ENCODE peak calls at places on chromosomes 4 and X, in ten cellular contexts. One of them, this sample, is unnamed.

GRCh38 chr4:7703669-7704068 is 236.0 kb downstream of the AFAP1 start:
- DNase-seq in CD8-positive, alpha-beta memory T cell: no peak
- DNase-seq in effector CD4-positive, alpha-beta T cell: no peak
- DNase-seq in activated CD4-positive, alpha-beta T cell treated with anti-CD3 and anti-CD28 coated beads, Interleukin-2, amount 50 U/mL, for 1 hour: no peak
- DNase-seq in HCEC 1CT: no peak
- DNase-seq in lung: no peak
- DNase-seq in NCI-H1105: no peak
- DNase-seq in SK-MEL-5: peak; percentile 24
- DNase-seq in nephron progenitor cell: no peak
- DNase-seq in EL: no peak
- DNase-seq in this sample: no peak

GRCh38 chrX:50470103-50471031 is at the start of gene DGKK:
- DNase-seq in CD8-positive, alpha-beta memory T cell: no peak
- DNase-seq in effector CD4-positive, alpha-beta T cell: no peak
- DNase-seq in activated CD4-positive, alpha-beta T cell treated with anti-CD3 and anti-CD28 coated beads, Interleukin-2, amount 50 U/mL, for 1 hour: no peak
- DNase-seq in HCEC 1CT: no peak
- DNase-seq in lung: no peak
- DNase-seq in NCI-H1105: no peak
- DNase-seq in SK-MEL-5: no peak
- DNase-seq in nephron progenitor cell: peak; percentile 70
- DNase-seq in EL: no peak
- DNase-seq in this sample: no peak

GRCh38 chrX:130028196-130028595 is 45.8 kb downstream of the BCORL1 start:
- DNase-seq in CD8-positive, alpha-beta memory T cell: peak; percentile 43
- DNase-seq in effector CD4-positive, alpha-beta T cell: peak; percentile 49
- DNase-seq in activated CD4-positive, alpha-beta T cell treated with anti-CD3 and anti-CD28 coated beads, Interleukin-2, amount 50 U/mL, for 1 hour: peak; percentile 56
- DNase-seq in HCEC 1CT: peak; percentile 12
- DNase-seq in lung: peak; percentile 36
- DNase-seq in NCI-H1105: no peak
- DNase-seq in SK-MEL-5: peak; percentile 37
- DNase-seq in nephron progenitor cell: peak; percentile 31
- DNase-seq in EL: peak; percentile 18
- DNase-seq in this sample: no peak

GRCh38 chrX:64975989-64976672 is at the start of gene ZC4H2:
- DNase-seq in CD8-positive, alpha-beta memory T cell: peak; percentile 36
- DNase-seq in effector CD4-positive, alpha-beta T cell: peak; percentile 55
- DNase-seq in activated CD4-positive, alpha-beta T cell treated with anti-CD3 and anti-CD28 coated beads, Interleukin-2, amount 50 U/mL, for 1 hour: peak; percentile 57
- DNase-seq in HCEC 1CT: no peak
- DNase-seq in lung: peak; percentile 69
- DNase-seq in NCI-H1105: peak; percentile 3
- DNase-seq in SK-MEL-5: peak; percentile 77
- DNase-seq in nephron progenitor cell: peak; percentile 64
- DNase-seq in EL: peak; percentile 74
- DNase-seq in this sample: peak; percentile 63

GRCh38 chrX:134604701-134605271 is 53.5 kb downstream of the PLAC1 start:
- DNase-seq in CD8-positive, alpha-beta memory T cell: no peak
- DNase-seq in effector CD4-positive, alpha-beta T cell: no peak
- DNase-seq in activated CD4-positive, alpha-beta T cell treated with anti-CD3 and anti-CD28 coated beads, Interleukin-2, amount 50 U/mL, for 1 hour: no peak
- DNase-seq in HCEC 1CT: peak; percentile 31
- DNase-seq in lung: peak; percentile 61
- DNase-seq in NCI-H1105: peak; percentile 90
- DNase-seq in SK-MEL-5: peak; percentile 89
- DNase-seq in nephron progenitor cell: no peak
- DNase-seq in EL: no peak
- DNase-seq in this sample: no peak

GRCh38 chr4:2865381-2865780 is 21.7 kb downstream of the ADD1 start:
- DNase-seq in CD8-positive, alpha-beta memory T cell: no peak
- DNase-seq in effector CD4-positive, alpha-beta T cell: no peak
- DNase-seq in activated CD4-positive, alpha-beta T cell treated with anti-CD3 and anti-CD28 coated beads, Interleukin-2, amount 50 U/mL, for 1 hour: no peak
- DNase-seq in HCEC 1CT: no peak
- DNase-seq in lung: no peak
- DNase-seq in NCI-H1105: no peak
- DNase-seq in SK-MEL-5: no peak
- DNase-seq in nephron progenitor cell: no peak
- DNase-seq in EL: no peak
- DNase-seq in this sample: no peak

GRCh38 chr4:145001635-145002034 is 96.4 kb downstream of the ANAPC10 start:
- DNase-seq in CD8-positive, alpha-beta memory T cell: no peak
- DNase-seq in effector CD4-positive, alpha-beta T cell: no peak
- DNase-seq in activated CD4-positive, alpha-beta T cell treated with anti-CD3 and anti-CD28 coated beads, Interleukin-2, amount 50 U/mL, for 1 hour: no peak
- DNase-seq in HCEC 1CT: no peak
- DNase-seq in lung: no peak
- DNase-seq in NCI-H1105: no peak
- DNase-seq in SK-MEL-5: no peak
- DNase-seq in nephron progenitor cell: no peak
- DNase-seq in EL: no peak
- DNase-seq in this sample: no peak

GRCh38 chr4:46649390-46649789 is 259.5 kb upstream of the GABRA2 start:
- DNase-seq in CD8-positive, alpha-beta memory T cell: no peak
- DNase-seq in effector CD4-positive, alpha-beta T cell: no peak
- DNase-seq in activated CD4-positive, alpha-beta T cell treated with anti-CD3 and anti-CD28 coated beads, Interleukin-2, amount 50 U/mL, for 1 hour: no peak
- DNase-seq in HCEC 1CT: no peak
- DNase-seq in lung: no peak
- DNase-seq in NCI-H1105: no peak
- DNase-seq in SK-MEL-5: no peak
- DNase-seq in nephron progenitor cell: no peak
- DNase-seq in EL: no peak
- DNase-seq in this sample: no peak

GRCh38 chr4:175560628-175561027 is 251.4 kb downstream of the GPM6A start:
- DNase-seq in CD8-positive, alpha-beta memory T cell: no peak
- DNase-seq in effector CD4-positive, alpha-beta T cell: no peak
- DNase-seq in activated CD4-positive, alpha-beta T cell treated with anti-CD3 and anti-CD28 coated beads, Interleukin-2, amount 50 U/mL, for 1 hour: no peak
- DNase-seq in HCEC 1CT: peak; percentile 34
- DNase-seq in lung: no peak
- DNase-seq in NCI-H1105: peak; percentile 37
- DNase-seq in SK-MEL-5: peak; percentile 87
- DNase-seq in nephron progenitor cell: no peak
- DNase-seq in EL: peak; percentile 30
- DNase-seq in this sample: no peak

GRCh38 chrX:39921838-39922237 is 175.9 kb downstream of the BCOR start:
- DNase-seq in CD8-positive, alpha-beta memory T cell: no peak
- DNase-seq in effector CD4-positive, alpha-beta T cell: no peak
- DNase-seq in activated CD4-positive, alpha-beta T cell treated with anti-CD3 and anti-CD28 coated beads, Interleukin-2, amount 50 U/mL, for 1 hour: no peak
- DNase-seq in HCEC 1CT: no peak
- DNase-seq in lung: no peak
- DNase-seq in NCI-H1105: no peak
- DNase-seq in SK-MEL-5: no peak
- DNase-seq in nephron progenitor cell: no peak
- DNase-seq in EL: no peak
- DNase-seq in this sample: no peak

GRCh38 chrX:123756320-123756719 is 23.5 kb upstream of the THOC2 start:
- DNase-seq in CD8-positive, alpha-beta memory T cell: no peak
- DNase-seq in effector CD4-positive, alpha-beta T cell: no peak
- DNase-seq in activated CD4-positive, alpha-beta T cell treated with anti-CD3 and anti-CD28 coated beads, Interleukin-2, amount 50 U/mL, for 1 hour: no peak
- DNase-seq in HCEC 1CT: peak; percentile 43
- DNase-seq in lung: no peak
- DNase-seq in NCI-H1105: no peak
- DNase-seq in SK-MEL-5: no peak
- DNase-seq in nephron progenitor cell: no peak
- DNase-seq in EL: peak; percentile 27
- DNase-seq in this sample: no peak

GRCh38 chrX:115259238-115259875 is 25.5 kb upstream of the LRCH2 start:
- DNase-seq in CD8-positive, alpha-beta memory T cell: no peak
- DNase-seq in effector CD4-positive, alpha-beta T cell: no peak
- DNase-seq in activated CD4-positive, alpha-beta T cell treated with anti-CD3 and anti-CD28 coated beads, Interleukin-2, amount 50 U/mL, for 1 hour: no peak
- DNase-seq in HCEC 1CT: peak; percentile 14
- DNase-seq in lung: no peak
- DNase-seq in NCI-H1105: no peak
- DNase-seq in SK-MEL-5: no peak
- DNase-seq in nephron progenitor cell: no peak
- DNase-seq in EL: peak; percentile 19
- DNase-seq in this sample: no peak

GRCh38 chr4:182192511-182193181 is 50.6 kb upstream of the TENM3 start:
- DNase-seq in CD8-positive, alpha-beta memory T cell: no peak
- DNase-seq in effector CD4-positive, alpha-beta T cell: no peak
- DNase-seq in activated CD4-positive, alpha-beta T cell treated with anti-CD3 and anti-CD28 coated beads, Interleukin-2, amount 50 U/mL, for 1 hour: no peak
- DNase-seq in HCEC 1CT: no peak
- DNase-seq in lung: no peak
- DNase-seq in NCI-H1105: no peak
- DNase-seq in SK-MEL-5: no peak
- DNase-seq in nephron progenitor cell: no peak
- DNase-seq in EL: peak; percentile 49
- DNase-seq in this sample: no peak

GRCh38 chr4:65450899-65451298 is 219.4 kb downstream of the EPHA5 start:
- DNase-seq in CD8-positive, alpha-beta memory T cell: no peak
- DNase-seq in effector CD4-positive, alpha-beta T cell: no peak
- DNase-seq in activated CD4-positive, alpha-beta T cell treated with anti-CD3 and anti-CD28 coated beads, Interleukin-2, amount 50 U/mL, for 1 hour: no peak
- DNase-seq in HCEC 1CT: no peak
- DNase-seq in lung: no peak
- DNase-seq in NCI-H1105: peak; percentile 2
- DNase-seq in SK-MEL-5: peak; percentile 6
- DNase-seq in nephron progenitor cell: no peak
- DNase-seq in EL: no peak
- DNase-seq in this sample: no peak

GRCh38 chrX:31708116-31708515 is 636.3 kb upstream of the FTHL17 start:
- DNase-seq in CD8-positive, alpha-beta memory T cell: no peak
- DNase-seq in effector CD4-positive, alpha-beta T cell: no peak
- DNase-seq in activated CD4-positive, alpha-beta T cell treated with anti-CD3 and anti-CD28 coated beads, Interleukin-2, amount 50 U/mL, for 1 hour: no peak
- DNase-seq in HCEC 1CT: no peak
- DNase-seq in lung: no peak
- DNase-seq in NCI-H1105: no peak
- DNase-seq in SK-MEL-5: no peak
- DNase-seq in nephron progenitor cell: no peak
- DNase-seq in EL: no peak
- DNase-seq in this sample: no peak

GRCh38 chr4:38985363-38986065 is 46.7 kb downstream of the TMEM156 start:
- DNase-seq in CD8-positive, alpha-beta memory T cell: no peak
- DNase-seq in effector CD4-positive, alpha-beta T cell: no peak
- DNase-seq in activated CD4-positive, alpha-beta T cell treated with anti-CD3 and anti-CD28 coated beads, Interleukin-2, amount 50 U/mL, for 1 hour: no peak
- DNase-seq in HCEC 1CT: no peak
- DNase-seq in lung: no peak
- DNase-seq in NCI-H1105: no peak
- DNase-seq in SK-MEL-5: no peak
- DNase-seq in nephron progenitor cell: no peak
- DNase-seq in EL: no peak
- DNase-seq in this sample: no peak

GRCh38 chr4:38917481-38918025 is 49.9 kb downstream of the FAM114A1 start:
- DNase-seq in CD8-positive, alpha-beta memory T cell: no peak
- DNase-seq in effector CD4-positive, alpha-beta T cell: no peak
- DNase-seq in activated CD4-positive, alpha-beta T cell treated with anti-CD3 and anti-CD28 coated beads, Interleukin-2, amount 50 U/mL, for 1 hour: no peak
- DNase-seq in HCEC 1CT: peak; percentile 55
- DNase-seq in lung: no peak
- DNase-seq in NCI-H1105: no peak
- DNase-seq in SK-MEL-5: peak; percentile 14
- DNase-seq in nephron progenitor cell: no peak
- DNase-seq in EL: peak; percentile 58
- DNase-seq in this sample: peak; percentile 28

GRCh38 chr4:142660728-142661127 is 185.4 kb downstream of the INPP4B start:
- DNase-seq in CD8-positive, alpha-beta memory T cell: no peak
- DNase-seq in effector CD4-positive, alpha-beta T cell: no peak
- DNase-seq in activated CD4-positive, alpha-beta T cell treated with anti-CD3 and anti-CD28 coated beads, Interleukin-2, amount 50 U/mL, for 1 hour: no peak
- DNase-seq in HCEC 1CT: no peak
- DNase-seq in lung: no peak
- DNase-seq in NCI-H1105: no peak
- DNase-seq in SK-MEL-5: no peak
- DNase-seq in nephron progenitor cell: no peak
- DNase-seq in EL: no peak
- DNase-seq in this sample: no peak

GRCh38 chrX:2676794-2677675 is 14.1 kb upstream of the CD99 start:
- DNase-seq in CD8-positive, alpha-beta memory T cell: no peak
- DNase-seq in effector CD4-positive, alpha-beta T cell: no peak
- DNase-seq in activated CD4-positive, alpha-beta T cell treated with anti-CD3 and anti-CD28 coated beads, Interleukin-2, amount 50 U/mL, for 1 hour: no peak
- DNase-seq in HCEC 1CT: no peak
- DNase-seq in lung: no peak
- DNase-seq in NCI-H1105: no peak
- DNase-seq in SK-MEL-5: no peak
- DNase-seq in nephron progenitor cell: no peak
- DNase-seq in EL: no peak
- DNase-seq in this sample: no peak

GRCh38 chrX:47458528-47458927 is 24.5 kb downstream of the ZNF41 start:
- DNase-seq in CD8-positive, alpha-beta memory T cell: peak; percentile 9
- DNase-seq in effector CD4-positive, alpha-beta T cell: no peak
- DNase-seq in activated CD4-positive, alpha-beta T cell treated with anti-CD3 and anti-CD28 coated beads, Interleukin-2, amount 50 U/mL, for 1 hour: no peak
- DNase-seq in HCEC 1CT: no peak
- DNase-seq in lung: no peak
- DNase-seq in NCI-H1105: no peak
- DNase-seq in SK-MEL-5: no peak
- DNase-seq in nephron progenitor cell: no peak
- DNase-seq in EL: no peak
- DNase-seq in this sample: no peak

GRCh38 chrX:37425370-37425769 is 76.2 kb downstream of the PRRG1 start:
- DNase-seq in CD8-positive, alpha-beta memory T cell: no peak
- DNase-seq in effector CD4-positive, alpha-beta T cell: no peak
- DNase-seq in activated CD4-positive, alpha-beta T cell treated with anti-CD3 and anti-CD28 coated beads, Interleukin-2, amount 50 U/mL, for 1 hour: no peak
- DNase-seq in HCEC 1CT: no peak
- DNase-seq in lung: no peak
- DNase-seq in NCI-H1105: no peak
- DNase-seq in SK-MEL-5: no peak
- DNase-seq in nephron progenitor cell: no peak
- DNase-seq in EL: peak; percentile 6
- DNase-seq in this sample: no peak

GRCh38 chrX:47749185-47749967 is 87.3 kb upstream of the ZNF81 start:
- DNase-seq in CD8-positive, alpha-beta memory T cell: no peak
- DNase-seq in effector CD4-positive, alpha-beta T cell: no peak
- DNase-seq in activated CD4-positive, alpha-beta T cell treated with anti-CD3 and anti-CD28 coated beads, Interleukin-2, amount 50 U/mL, for 1 hour: no peak
- DNase-seq in HCEC 1CT: peak; percentile 51
- DNase-seq in lung: no peak
- DNase-seq in NCI-H1105: no peak
- DNase-seq in SK-MEL-5: no peak
- DNase-seq in nephron progenitor cell: no peak
- DNase-seq in EL: no peak
- DNase-seq in this sample: no peak

GRCh38 chrX:153687121-153688039 is at the start of gene SLC6A8:
- DNase-seq in CD8-positive, alpha-beta memory T cell: peak; percentile 19
- DNase-seq in effector CD4-positive, alpha-beta T cell: no peak
- DNase-seq in activated CD4-positive, alpha-beta T cell treated with anti-CD3 and anti-CD28 coated beads, Interleukin-2, amount 50 U/mL, for 1 hour: peak; percentile 20
- DNase-seq in HCEC 1CT: peak; percentile 56
- DNase-seq in lung: peak; percentile 50
- DNase-seq in NCI-H1105: peak; percentile 80
- DNase-seq in SK-MEL-5: peak; percentile 59
- DNase-seq in nephron progenitor cell: peak; percentile 77
- DNase-seq in EL: peak; percentile 69
- DNase-seq in this sample: peak; percentile 46

GRCh38 chr4:40682298-40683101 is 52.8 kb upstream of the RBM47 start:
- DNase-seq in CD8-positive, alpha-beta memory T cell: no peak
- DNase-seq in effector CD4-positive, alpha-beta T cell: no peak
- DNase-seq in activated CD4-positive, alpha-beta T cell treated with anti-CD3 and anti-CD28 coated beads, Interleukin-2, amount 50 U/mL, for 1 hour: no peak
- DNase-seq in HCEC 1CT: no peak
- DNase-seq in lung: no peak
- DNase-seq in NCI-H1105: no peak
- DNase-seq in SK-MEL-5: no peak
- DNase-seq in nephron progenitor cell: no peak
- DNase-seq in EL: no peak
- DNase-seq in this sample: no peak

GRCh38 chrX:43882294-43882681 is at the start of gene MAOB:
- DNase-seq in CD8-positive, alpha-beta memory T cell: no peak
- DNase-seq in effector CD4-positive, alpha-beta T cell: no peak
- DNase-seq in activated CD4-positive, alpha-beta T cell treated with anti-CD3 and anti-CD28 coated beads, Interleukin-2, amount 50 U/mL, for 1 hour: peak; percentile 4
- DNase-seq in HCEC 1CT: no peak
- DNase-seq in lung: no peak
- DNase-seq in NCI-H1105: no peak
- DNase-seq in SK-MEL-5: no peak
- DNase-seq in nephron progenitor cell: peak; percentile 61
- DNase-seq in EL: no peak
- DNase-seq in this sample: no peak

GRCh38 chrX:123626962-123627361 is 105.9 kb downstream of the THOC2 start:
- DNase-seq in CD8-positive, alpha-beta memory T cell: no peak
- DNase-seq in effector CD4-positive, alpha-beta T cell: no peak
- DNase-seq in activated CD4-positive, alpha-beta T cell treated with anti-CD3 and anti-CD28 coated beads, Interleukin-2, amount 50 U/mL, for 1 hour: no peak
- DNase-seq in HCEC 1CT: peak; percentile 82
- DNase-seq in lung: no peak
- DNase-seq in NCI-H1105: no peak
- DNase-seq in SK-MEL-5: no peak
- DNase-seq in nephron progenitor cell: no peak
- DNase-seq in EL: peak; percentile 78
- DNase-seq in this sample: no peak

GRCh38 chr4:140089216-140089615 is 64.8 kb downstream of the MAML3 start:
- DNase-seq in CD8-positive, alpha-beta memory T cell: no peak
- DNase-seq in effector CD4-positive, alpha-beta T cell: no peak
- DNase-seq in activated CD4-positive, alpha-beta T cell treated with anti-CD3 and anti-CD28 coated beads, Interleukin-2, amount 50 U/mL, for 1 hour: no peak
- DNase-seq in HCEC 1CT: no peak
- DNase-seq in lung: no peak
- DNase-seq in NCI-H1105: no peak
- DNase-seq in SK-MEL-5: no peak
- DNase-seq in nephron progenitor cell: no peak
- DNase-seq in EL: no peak
- DNase-seq in this sample: no peak

GRCh38 chr4:82988323-82988832 is 22.2 kb downstream of the LIN54 start:
- DNase-seq in CD8-positive, alpha-beta memory T cell: no peak
- DNase-seq in effector CD4-positive, alpha-beta T cell: no peak
- DNase-seq in activated CD4-positive, alpha-beta T cell treated with anti-CD3 and anti-CD28 coated beads, Interleukin-2, amount 50 U/mL, for 1 hour: no peak
- DNase-seq in HCEC 1CT: peak; percentile 87
- DNase-seq in lung: no peak
- DNase-seq in NCI-H1105: no peak
- DNase-seq in SK-MEL-5: no peak
- DNase-seq in nephron progenitor cell: no peak
- DNase-seq in EL: peak; percentile 89
- DNase-seq in this sample: no peak

This sample was measured in T1000.